ENCODE peak calls at places on chromosomes 2 and 18, in six cellular contexts. T, J, I, V, C and Z are unnamed samples.

GRCh38 chr2:200217320-200217719 is 89.2 kb upstream of the SPATS2L start:
- DNase-seq in I (no peak), T (no peak), V (no peak), C (no peak), J (no peak), Z (no peak)

GRCh38 chr2:104866122-104866864 is 12.4 kb downstream of the POU3F3 start:
- DNase-seq in V (no peak), C (no peak), T (no peak), I (no peak), J (no peak), Z (no peak)

GRCh38 chr18:24068945-24069693 is 54.6 kb downstream of the TTC39C start:
- DNase-seq in C (no peak), V (no peak), I (no peak), T (no peak), J (no peak), Z (no peak)

GRCh38 chr2:236765475-236765874 is 195.8 kb downstream of the ACKR3 start:
- DNase-seq in J (no peak), I (no peak), V (no peak), T (no peak), C (no peak), Z (no peak)

GRCh38 chr2:88658318-88658717 is 31.1 kb upstream of the EIF2AK3 start:
- DNase-seq in T (no peak), C (no peak), V (no peak), J (no peak), I (no peak), Z (no peak)

GRCh38 chr2:164560181-164560792 is 61.0 kb downstream of the GRB14 start:
- DNase-seq in I (no peak), V (no peak), C (no peak), T (peak; percentile 10), J (no peak), Z (no peak)

GRCh38 chr2:197168705-197169104 is 141.9 kb downstream of the ANKRD44 start:
- DNase-seq in T (peak; percentile 70), C (peak; percentile 77), V (peak; percentile 70), J (no peak), I (peak; percentile 39), Z (peak; percentile 66)

GRCh38 chr2:136359121-136359965 is 241.4 kb upstream of the CXCR4 start:
- DNase-seq in J (no peak), I (no peak), V (no peak), T (no peak), C (no peak), Z (no peak)

GRCh38 chr2:24973812-24974211 is 2.1 kb upstream of the DNAJC27 start:
- DNase-seq in I (no peak), V (no peak), C (no peak), T (peak; percentile 39), J (no peak), Z (no peak)

GRCh38 chr18:54737986-54738385 is 90.3 kb upstream of the RAB27B start:
- DNase-seq in V (no peak), C (no peak), T (no peak), I (no peak), J (no peak), Z (no peak)

GRCh38 chr2:40041983-40042382 is 262.9 kb upstream of the THUMPD2 start:
- DNase-seq in J (no peak), I (no peak), C (no peak), T (no peak), V (no peak), Z (no peak)

GRCh38 chr18:55247032-55247431 is 287.8 kb upstream of the CCDC68 start:
- DNase-seq in C (no peak), V (no peak), T (no peak), J (no peak), I (no peak), Z (no peak)

GRCh38 chr18:57801379-57802165 is 1.5 kb downstream of the ATP8B1 start:
- DNase-seq in C (peak; percentile 84), I (no peak), T (peak; percentile 36), J (peak; percentile 66), V (no peak), Z (no peak)

GRCh38 chr2:200383380-200384110 is 77.1 kb downstream of the SPATS2L start:
- DNase-seq in V (no peak), T (no peak), C (no peak), I (no peak), J (no peak), Z (no peak)

GRCh38 chr2:231197741-231198290 is 615 bp upstream of the ARMC9 start:
- DNase-seq in I (no peak), T (no peak), V (no peak), C (no peak), J (no peak), Z (no peak)

GRCh38 chr2:240369725-240370585 is 65.5 kb upstream of the GPC1 start:
- DNase-seq in J (peak; percentile 85), T (no peak), C (peak; percentile 93), I (peak; percentile 73), V (no peak), Z (peak; percentile 83)

GRCh38 chr2:109324859-109325258 is 195.9 kb downstream of the SH3RF3 start:
- DNase-seq in J (no peak), V (no peak), I (peak; percentile 80), T (no peak), C (peak; percentile 86), Z (no peak)

GRCh38 chr2:83068706-83069105 is 1390.4 kb downstream of the SUCLG1 start:
- DNase-seq in C (no peak), J (no peak), I (no peak), V (no peak), T (no peak), Z (no peak)

GRCh38 chr2:46187112-46187618 is 110.0 kb upstream of the EPAS1 start:
- DNase-seq in T (no peak), I (peak; percentile 54), V (no peak), C (no peak), J (no peak), Z (no peak)

GRCh38 chr2:157466764-157467163 is 22.9 kb upstream of the CYTIP start:
- DNase-seq in T (no peak), J (no peak), V (no peak), I (no peak), C (no peak), Z (no peak)

GRCh38 chr2:27977623-27978312 is 87.2 kb downstream of the BABAM2 start:
- DNase-seq in V (no peak), C (no peak), J (no peak), I (no peak), T (no peak), Z (no peak)

GRCh38 chr18:629303-630150 is 27.9 kb upstream of the TYMS start:
- DNase-seq in V (no peak), J (no peak), I (no peak), T (no peak), C (no peak), Z (no peak)

GRCh38 chr18:623760-624620 is 27.2 kb downstream of the CLUL1 start:
- DNase-seq in T (peak; percentile 59), I (peak; percentile 56), V (peak; percentile 52), J (peak; percentile 74), C (no peak), Z (peak; percentile 68)

GRCh38 chr18:631560-631959 is 25.9 kb upstream of the TYMS start:
- DNase-seq in J (no peak), I (no peak), C (no peak), V (no peak), T (no peak), Z (no peak)

DNA sequence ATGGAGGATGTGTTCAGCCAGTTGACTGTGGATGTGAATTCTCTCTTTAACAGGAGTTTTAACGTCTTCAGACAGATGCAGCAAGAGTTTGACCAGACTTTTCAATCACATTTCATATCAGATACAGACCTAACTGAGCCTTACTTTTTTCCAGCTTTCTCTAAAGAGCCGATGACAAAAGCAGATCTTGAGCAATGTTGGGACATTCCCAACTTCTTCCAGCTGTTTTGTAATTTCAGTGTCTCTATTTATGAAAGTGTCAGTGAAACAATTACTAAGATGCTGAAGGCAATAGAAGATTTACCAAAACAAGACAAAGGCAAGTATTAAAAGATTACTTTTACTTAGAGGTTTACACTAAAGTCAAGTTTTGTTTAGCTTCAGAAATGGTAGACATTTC is 30.2 kb upstream of the TYMS start:
- DNase-seq in J (no peak), T (no peak), V (no peak), C (no peak), I (no peak), Z (no peak)
- H3K27ac ChIP-seq in J (no peak overlapping the region), T (no peak overlapping the region), V (no peak overlapping the region), C (no peak overlapping the region), I (no peak overlapping the region), Z (no peak overlapping the region)

GRCh38 chr2:6297238-6297637 is 568.5 kb downstream of the CMPK2 start:
- DNase-seq in C (no peak), V (no peak), I (no peak), T (no peak), J (no peak), Z (no peak)
- H3K9me3 ChIP-seq in C (no peaks in the 10 kb centered on the region), V (no peaks in the 10 kb centered on the region), I (no peaks in the 10 kb centered on the region), T (peaks cover 6% of the 10 kb centered on the region), J (no peaks in the 10 kb centered on the region), Z (no peaks in the 10 kb centered on the region)

GRCh38 chr18:62876106-62876505 is 160.8 kb downstream of the PHLPP1 start:
- DNase-seq in V (no peak), T (no peak), I (no peak), J (no peak), C (no peak), Z (no peak)
- H3K27ac ChIP-seq in V (no peak overlapping the region), T (no peak overlapping the region), I (no peak overlapping the region), J (no peak overlapping the region), C (no peak overlapping the region), Z (no peak overlapping the region)

GRCh38 chr18:14767474-14767873 is 19.5 kb downstream of the ANKRD30B start:
- DNase-seq in C (no peak), T (no peak), I (no peak), J (no peak), V (no peak), Z (no peak)
- H3K9me3 ChIP-seq in C (peaks cover 1% of the 10 kb centered on the region), T (no peaks in the 10 kb centered on the region), I (no peaks in the 10 kb centered on the region), J (no peaks in the 10 kb centered on the region), V (no peaks in the 10 kb centered on the region), Z (no peaks in the 10 kb centered on the region)

GRCh38 chr18:62586148-62586774 is 63.4 kb downstream of the ZCCHC2 start:
- DNase-seq in C (peak; percentile 90), V (no peak), I (peak; percentile 64), J (peak; percentile 84), T (peak; percentile 86), Z (peak; percentile 77)
- H3K27ac ChIP-seq in C (no peak overlapping the region), V (no peak overlapping the region), I (no peak overlapping the region), J (no peak overlapping the region), T (no peak overlapping the region), Z (no peak overlapping the region)

DNA sequence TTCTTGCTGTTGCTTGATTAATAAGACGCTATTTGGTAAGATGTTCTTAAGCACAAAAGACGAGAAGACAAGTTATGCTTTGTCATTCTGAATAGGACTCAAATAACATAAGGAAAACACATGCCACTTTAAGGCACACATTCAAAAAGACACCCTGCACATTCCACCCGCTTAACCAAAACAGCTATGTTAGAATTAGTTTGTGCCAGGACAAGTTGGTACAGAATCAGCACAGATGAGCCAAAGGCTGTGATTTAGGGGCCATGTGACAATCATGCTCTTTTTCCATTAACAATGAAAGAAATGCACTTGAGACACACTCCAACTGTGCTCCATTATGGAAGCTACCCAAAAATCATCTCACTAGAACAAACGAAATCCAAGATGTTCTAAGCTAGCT is 3.4 kb downstream of the STARD7 start:
- DNase-seq in C (no peak), J (no peak), T (no peak), V (no peak), I (no peak), Z (no peak)
- H3K9me3 ChIP-seq in C (no peaks in the 10 kb centered on the region), J (no peaks in the 10 kb centered on the region), T (no peaks in the 10 kb centered on the region), V (no peaks in the 10 kb centered on the region), I (no peaks in the 10 kb centered on the region), Z (no peaks in the 10 kb centered on the region)

GRCh38 chr2:54928719-54929118 is 121.5 kb downstream of the RTN4 start:
- DNase-seq in T (no peak), J (no peak), C (no peak), I (no peak), V (no peak), Z (no peak)
- H3K27ac ChIP-seq in T (no peak overlapping the region), J (no peak overlapping the region), C (no peak overlapping the region), I (no peak overlapping the region), V (no peak overlapping the region), Z (no peak overlapping the region)

GRCh38 chr2:185082749-185083148 is 484.4 kb downstream of the ZNF804A start:
- DNase-seq in C (no peak), J (no peak), V (no peak), I (no peak), T (no peak), Z (no peak)
- H3K9me3 ChIP-seq in C (no peaks in the 10 kb centered on the region), J (no peaks in the 10 kb centered on the region), V (no peaks in the 10 kb centered on the region), I (no peaks in the 10 kb centered on the region), T (no peaks in the 10 kb centered on the region), Z (no peaks in the 10 kb centered on the region)